ENCODE peak calls at places on chromosome 10, in eight cellular contexts. G, V, E, J, I, T, Q and W are unnamed samples.

GRCh38 chr10:121352456-121352855 is 245.8 kb downstream of the FGFR2 start:
- DNase-seq in T (no peak), V (no peak), Q (no peak), I (no peak), G (no peak), E (no peak), J (no peak), W (no peak)

GRCh38 chr10:95963202-95963991 is 55.6 kb downstream of the CC2D2B start:
- DNase-seq in Q (no peak), G (no peak), T (no peak), J (no peak), V (no peak), I (no peak), E (no peak), W (peak; percentile 8)

GRCh38 chr10:70461397-70462348 is 16.9 kb upstream of the PALD1 start:
- DNase-seq in G (peak; percentile 67), E (peak; percentile 85), I (peak; percentile 64), Q (no peak), T (peak; percentile 49), J (peak; percentile 81), V (peak; percentile 74), W (peak; percentile 70)

GRCh38 chr10:683448-684071 is 5.9 kb downstream of the DIP2C start:
- DNase-seq in Q (no peak), G (peak; percentile 50), J (peak; percentile 8), I (peak; percentile 86), T (no peak), V (no peak), E (peak; percentile 86), W (no peak)

GRCh38 chr10:8430321-8430720 is 375.8 kb downstream of the GATA3 start:
- DNase-seq in V (no peak), Q (no peak), G (no peak), I (no peak), J (no peak), T (no peak), E (no peak), W (no peak)

GRCh38 chr10:122911889-122912484 is 1.6 kb downstream of the FAM24A start:
- DNase-seq in G (no peak), Q (no peak), T (peak; percentile 64), E (no peak), V (peak; percentile 89), J (peak; percentile 64), I (peak; percentile 21), W (peak; percentile 67)

GRCh38 chr10:52609071-52609470 is 163.5 kb downstream of the MBL2 start:
- DNase-seq in T (no peak), Q (no peak), E (no peak), V (no peak), J (no peak), I (no peak), G (no peak), W (no peak)

GRCh38 chr10:110820321-110820814 is 51.4 kb upstream of the PDCD4 start:
- DNase-seq in J (no peak), G (no peak), T (peak; percentile 32), V (no peak), Q (no peak), I (no peak), E (peak; percentile 54), W (no peak)

GRCh38 chr10:86439544-86439943 is 72.9 kb upstream of the GRID1 start:
- DNase-seq in J (peak; percentile 6), V (no peak), E (no peak), Q (no peak), G (no peak), I (peak; percentile 88), T (no peak), W (peak; percentile 92)

GRCh38 chr10:48324580-48324979 is 18.1 kb downstream of the MAPK8 start:
- DNase-seq in E (no peak), J (no peak), Q (no peak), V (no peak), T (no peak), G (no peak), I (no peak), W (no peak)

GRCh38 chr10:117960345-117960744 is 86.4 kb downstream of the RAB11FIP2 start:
- DNase-seq in E (no peak), I (no peak), J (no peak), V (no peak), Q (no peak), T (no peak), G (no peak), W (no peak)

GRCh38 chr10:5628798-5629788 is 37.3 kb downstream of the ASB13 start:
- DNase-seq in T (peak; percentile 55), G (no peak), E (no peak), V (no peak), I (no peak), Q (no peak), J (no peak), W (no peak)

GRCh38 chr10:115921795-115922194 is 351.2 kb downstream of the GFRA1 start:
- DNase-seq in T (no peak), Q (no peak), G (no peak), E (no peak), V (no peak), J (no peak), I (peak; percentile 17), W (no peak)

GRCh38 chr10:71821909-71822763 is 28.9 kb downstream of the PSAP start:
- DNase-seq in T (no peak), V (no peak), J (no peak), E (no peak), G (no peak), Q (no peak), I (no peak), W (peak; percentile 66)

GRCh38 chr10:75405201-75406143 is 3.9 kb upstream of the ZNF503 start:
- DNase-seq in V (no peak), J (no peak), E (peak; percentile 56), G (no peak), T (no peak), Q (no peak), I (no peak), W (no peak)

GRCh38 chr10:34985146-34985545 is 105.0 kb downstream of the CUL2 start:
- DNase-seq in I (no peak), J (no peak), V (no peak), E (no peak), Q (no peak), T (no peak), G (no peak), W (no peak)

GRCh38 chr10:23516530-23516929 is 77.7 kb downstream of the OTUD1 start:
- DNase-seq in I (peak; percentile 10), V (no peak), T (no peak), G (no peak), E (peak; percentile 28), J (peak; percentile 5), Q (no peak), W (peak; percentile 38)

GRCh38 chr10:22479419-22479818 is 134.1 kb downstream of the SPAG6 start:
- DNase-seq in T (no peak), E (no peak), Q (no peak), I (no peak), J (peak; percentile 38), G (no peak), V (no peak), W (peak; percentile 30)

GRCh38 chr10:11547111-11547625 is 64.3 kb downstream of the USP6NL start:
- DNase-seq in I (no peak), E (no peak), V (no peak), Q (no peak), G (no peak), J (no peak), T (peak; percentile 65), W (no peak)

GRCh38 chr10:72104472-72105097 is 16.2 kb upstream of the SPOCK2 start:
- DNase-seq in E (no peak), I (no peak), J (no peak), V (no peak), G (no peak), T (no peak), Q (no peak), W (no peak)

GRCh38 chr10:77400041-77400440 is 237.6 kb downstream of the KCNMA1 start:
- DNase-seq in G (no peak), E (no peak), T (no peak), V (no peak), I (no peak), Q (no peak), J (no peak), W (no peak)

DNA sequence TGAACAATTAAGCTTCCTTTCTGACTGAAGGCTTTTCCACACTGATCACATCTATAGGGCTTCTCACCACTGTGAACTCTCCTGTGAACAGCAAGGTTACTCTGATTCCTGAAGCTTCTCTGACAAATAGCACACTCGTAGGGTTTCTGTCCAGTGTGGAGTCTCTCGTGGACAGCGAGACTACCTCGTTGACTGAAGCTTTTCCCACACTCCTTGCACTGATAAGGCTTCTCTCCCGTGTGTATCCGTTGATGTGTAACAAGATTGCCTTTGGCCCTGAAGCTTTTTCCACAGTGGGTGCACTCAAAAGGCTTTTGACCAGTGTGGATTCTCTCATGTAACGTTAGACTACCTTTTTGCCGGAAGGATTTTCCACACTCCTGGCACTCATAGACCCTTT is 4.4 kb downstream of the ZNF32 start:
- DNase-seq in J (no peak), Q (no peak), E (no peak), T (no peak), G (no peak), I (peak; percentile 61), V (no peak), W (no peak)
- TF ChIP-seq MAX in J (no peak), Q (no peak), E (no peak), T (no peak), G (no peak), I (no peak), V (no peak), W (no peak)

GRCh38 chr10:36224431-36224985 is 582.4 kb upstream of the FZD8 start:
- DNase-seq in J (no peak), V (no peak), E (no peak), T (no peak), I (no peak), Q (no peak), G (no peak), W (peak; percentile 0)
- TF ChIP-seq MAX in J (no peak), V (no peak), E (no peak), T (no peak), I (no peak), Q (no peak), G (no peak), W (no peak)

GRCh38 chr10:64118736-64119135 is 597.5 kb downstream of the REEP3 start:
- DNase-seq in J (no peak), Q (no peak), I (no peak), E (no peak), T (no peak), G (no peak), V (no peak), W (no peak)

GRCh38 chr10:64115471-64115870 is 594.3 kb downstream of the REEP3 start:
- DNase-seq in I (no peak), E (no peak), G (no peak), V (no peak), Q (no peak), T (no peak), J (no peak), W (no peak)

GRCh38 chr10:64113796-64114195 is 592.6 kb downstream of the REEP3 start:
- DNase-seq in Q (no peak), G (no peak), V (no peak), T (no peak), J (no peak), E (no peak), I (no peak), W (no peak)

GRCh38 chr10:64116731-64117130 is 595.5 kb downstream of the REEP3 start:
- DNase-seq in T (no peak), Q (no peak), V (no peak), G (no peak), I (no peak), J (no peak), E (no peak), W (no peak)

GRCh38 chr10:64115913-64116643 is 594.9 kb downstream of the REEP3 start:
- DNase-seq in E (peak; percentile 44), T (peak; percentile 3), G (no peak), Q (no peak), V (peak; percentile 56), J (peak; percentile 11), I (peak; percentile 5), W (peak; percentile 27)
- TF ChIP-seq MAX in E (no peak), T (no peak), G (no peak), Q (no peak), V (no peak), J (no peak), I (no peak), W (no peak)

GRCh38 chr10:106181491-106181890 is 983.0 kb downstream of the SORCS1 start:
- DNase-seq in I (no peak), Q (no peak), G (no peak), J (no peak), V (no peak), E (no peak), T (no peak), W (no peak)
- TF ChIP-seq MAX in I (no peak), Q (no peak), G (no peak), J (no peak), V (no peak), E (no peak), T (no peak), W (no peak)